ENCODE peak calls at places on chromosomes 16 and 17, in seven cellular contexts. D is GM18507, R is nephron progenitor cell, Q is NCI-H510A treated with DMSO at 0.1 percent for 48 hours, G is body of pancreas, S is cerebellar nuclear complex, Y is NCI-H774. F is an unnamed sample.
A peak's percentile ranks its signal among the peaks of the same experiment; 100 is the strongest.

GRCh38 chr16:71896688-71897368 is 1.5 kb downstream of the IST1 start:
- DNase-seq in R (no peak), G (no peak), S (no peak), Q (no peak), D (no peak), Y (no peak), F (no peak)

GRCh38 chr17:55072910-55073309 is 104.3 kb downstream of the STXBP4 start:
- DNase-seq in D (no peak), Y (no peak), Q (no peak), S (no peak), R (no peak), G (no peak), F (no peak)

GRCh38 chr17:880074-880870 is 98.1 kb downstream of the MRM3 start:
- DNase-seq in S (no peak), G (no peak), Y (no peak), R (no peak), Q (no peak), D (no peak), F (no peak)

GRCh38 chr16:30741461-30741914 is 6.7 kb upstream of the PHKG2 start:
- DNase-seq in Y (no peak), S (no peak), R (no peak), G (peak; percentile 53), D (no peak), Q (peak; percentile 33), F (no peak)

GRCh38 chr17:61411114-61411943 is 11.7 kb downstream of the TBX2 start:
- DNase-seq in Y (no peak), R (peak; percentile 64), G (peak; percentile 51), D (no peak), S (no peak), Q (peak; percentile 74), F (peak; percentile 87)

GRCh38 chr17:66716236-66717026 is 118.5 kb upstream of the CACNG5 start:
- DNase-seq in D (no peak), S (no peak), R (peak; percentile 22), G (no peak), Q (no peak), Y (no peak), F (no peak)

GRCh38 chr16:2829501-2830354 is at the start of gene ZG16B:
- DNase-seq in Y (no peak), S (no peak), G (no peak), Q (no peak), R (no peak), D (no peak), F (no peak)

GRCh38 chr17:30225112-30225511 is 10.4 kb downstream of the SLC6A4 start:
- DNase-seq in D (no peak), G (no peak), S (no peak), Y (no peak), Q (no peak), R (no peak), F (no peak)

GRCh38 chr16:72836985-72837384 is 210.9 kb downstream of the ZFHX3 start:
- DNase-seq in Y (no peak), Q (no peak), R (no peak), D (no peak), S (no peak), G (no peak), F (no peak)

GRCh38 chr17:3582921-3583320 is 25.3 kb upstream of the TRPV3 start:
- DNase-seq in R (no peak), S (no peak), G (no peak), D (no peak), Q (no peak), Y (no peak), F (no peak)

GRCh38 chr16:89697161-89697615 is 4.3 kb downstream of the SPATA2L start:
- DNase-seq in G (peak; percentile 61), R (no peak), D (no peak), S (no peak), Y (no peak), Q (no peak), F (no peak)

GRCh38 chr17:28744104-28744801 is 442 bp downstream of the TRAF4 start:
- DNase-seq in D (no peak), S (no peak), G (peak; percentile 69), R (peak; percentile 87), Q (peak; percentile 56), Y (peak; percentile 42), F (no peak)

GRCh38 chr17:7650509-7651096 is at the start of gene ATP1B2:
- DNase-seq in G (peak; percentile 84), Y (peak; percentile 9), S (peak; percentile 74), Q (peak; percentile 50), R (peak; percentile 91), D (no peak), F (no peak)

GRCh38 chr17:35666967-35667552 is 64.4 kb upstream of the RASL10B start:
- DNase-seq in D (no peak), R (no peak), Y (no peak), Q (no peak), G (no peak), S (no peak), F (no peak)

GRCh38 chr16:82585675-82586074 is 41.1 kb upstream of the CDH13 start:
- DNase-seq in Q (no peak), Y (no peak), D (no peak), R (no peak), G (no peak), S (no peak), F (no peak)

GRCh38 chr17:39156491-39156890 is 5.1 kb upstream of the PLXDC1 start:
- DNase-seq in Y (no peak), Q (no peak), G (no peak), R (no peak), D (no peak), S (no peak), F (no peak)

GRCh38 chr16:13098536-13098935 is 197.1 kb downstream of the SHISA9 start:
- DNase-seq in D (no peak), G (no peak), S (no peak), Q (no peak), R (no peak), Y (no peak), F (no peak)

GRCh38 chr17:1030684-1031557 is 34.0 kb downstream of the TIMM22 start:
- DNase-seq in Q (no peak), R (no peak), S (no peak), D (no peak), Y (no peak), G (no peak), F (no peak)

GRCh38 chr16:30346286-30346685 is 8.8 kb downstream of the CD2BP2 start:
- DNase-seq in Q (no peak), D (no peak), R (no peak), S (no peak), Y (no peak), G (no peak), F (no peak)

GRCh38 chr17:81966343-81967243 is 5.6 kb upstream of the NOTUM start:
- DNase-seq in S (no peak), R (peak; percentile 69), Y (peak; percentile 73), G (peak; percentile 61), Q (peak; percentile 72), D (no peak), F (no peak)

GRCh38 chr17:29565643-29566472 is 979 bp downstream of the ABHD15 start:
- DNase-seq in S (no peak), G (peak; percentile 65), R (peak; percentile 47), Y (peak; percentile 76), Q (peak; percentile 84), D (no peak), F (peak; percentile 85)

GRCh38 chr16:7405166-7405565 is 72.5 kb downstream of the RBFOX1 start:
- DNase-seq in Y (peak; percentile 85), G (peak; percentile 56), Q (no peak), S (no peak), D (no peak), R (peak; percentile 51), F (no peak)

GRCh38 chr17:27793168-27793905 is 7.0 kb downstream of the NOS2 start:
- DNase-seq in Q (peak; percentile 28), S (no peak), R (peak; percentile 68), Y (peak; percentile 3), D (no peak), G (peak; percentile 30), F (no peak)

GRCh38 chr17:47914296-47914948 is 18.4 kb downstream of the SP2 start:
- DNase-seq in Q (no peak), R (no peak), D (no peak), S (no peak), G (no peak), Y (no peak), F (no peak)

GRCh38 chr16:67104061-67104460 is 5.7 kb upstream of the PHAF1 start:
- DNase-seq in Y (no peak), S (no peak), R (peak; percentile 15), D (no peak), G (peak; percentile 34), Q (no peak), F (peak; percentile 69)

GRCh38 chr17:48100160-48100559 is 1.1 kb downstream of the CBX1 start:
- DNase-seq in G (no peak), Q (no peak), S (no peak), Y (no peak), R (no peak), D (no peak), F (no peak)